ENCODE peak calls at places on chromosomes 1 and 21, in five cellular contexts. W is H9, Q is heart left ventricle, D is PC-3, O is IMR-90. U is an unnamed sample.

GRCh38 chr1:224057461-224058199 is 56.3 kb upstream of the FBXO28 start:
- DNase-seq in W (no peak), Q (no peak), D (peak; percentile 62), O (no peak), U (no peak)

GRCh38 chr1:184866582-184866981 is 107.7 kb downstream of the NIBAN1 start:
- DNase-seq in W (no peak), Q (no peak), D (no peak), O (no peak), U (no peak)

GRCh38 chr1:214566158-214567104 is 15.0 kb upstream of the PTPN14 start:
- DNase-seq in W (no peak), Q (no peak), D (peak; percentile 96), O (peak; percentile 94), U (no peak)

GRCh38 chr1:155834296-155834926 is 22.6 kb downstream of the GON4L start:
- DNase-seq in W (peak; percentile 36), Q (no peak), D (no peak), O (peak; percentile 70), U (no peak)

GRCh38 chr1:18299441-18300338 is 181.0 kb upstream of the KLHDC7A start:
- DNase-seq in W (peak; percentile 74), Q (peak; percentile 9), D (peak; percentile 28), O (no peak), U (no peak)

GRCh38 chr1:176799327-176799726 is 336.4 kb downstream of the PAPPA2 start:
- DNase-seq in W (no peak), Q (no peak), D (no peak), O (no peak), U (no peak)

GRCh38 chr1:52002038-52002917 is 11.8 kb upstream of the RAB3B start:
- DNase-seq in W (peak; percentile 72), Q (no peak), D (peak; percentile 98), O (peak; percentile 95), U (no peak)

GRCh38 chr1:80882552-80882951 is 918.2 kb upstream of the ADGRL2 start:
- DNase-seq in W (no peak), Q (no peak), D (peak; percentile 74), O (peak; percentile 65), U (no peak)

GRCh38 chr1:160237558-160237957 is 24.8 kb downstream of the DCAF8 start:
- DNase-seq in W (no peak), Q (no peak), D (no peak), O (no peak), U (no peak)

GRCh38 chr1:160236806-160237205 is 25.5 kb downstream of the DCAF8 start:
- DNase-seq in W (no peak), Q (no peak), D (no peak), O (no peak), U (no peak)

GRCh38 chr1:160238408-160238807 is 23.9 kb downstream of the DCAF8 start:
- DNase-seq in W (no peak), Q (no peak), D (no peak), O (no peak), U (no peak)

GRCh38 chr1:160243767-160244166 is 18.6 kb downstream of the DCAF8 start:
- DNase-seq in W (no peak), Q (no peak), D (no peak), O (no peak), U (no peak)

DNA sequence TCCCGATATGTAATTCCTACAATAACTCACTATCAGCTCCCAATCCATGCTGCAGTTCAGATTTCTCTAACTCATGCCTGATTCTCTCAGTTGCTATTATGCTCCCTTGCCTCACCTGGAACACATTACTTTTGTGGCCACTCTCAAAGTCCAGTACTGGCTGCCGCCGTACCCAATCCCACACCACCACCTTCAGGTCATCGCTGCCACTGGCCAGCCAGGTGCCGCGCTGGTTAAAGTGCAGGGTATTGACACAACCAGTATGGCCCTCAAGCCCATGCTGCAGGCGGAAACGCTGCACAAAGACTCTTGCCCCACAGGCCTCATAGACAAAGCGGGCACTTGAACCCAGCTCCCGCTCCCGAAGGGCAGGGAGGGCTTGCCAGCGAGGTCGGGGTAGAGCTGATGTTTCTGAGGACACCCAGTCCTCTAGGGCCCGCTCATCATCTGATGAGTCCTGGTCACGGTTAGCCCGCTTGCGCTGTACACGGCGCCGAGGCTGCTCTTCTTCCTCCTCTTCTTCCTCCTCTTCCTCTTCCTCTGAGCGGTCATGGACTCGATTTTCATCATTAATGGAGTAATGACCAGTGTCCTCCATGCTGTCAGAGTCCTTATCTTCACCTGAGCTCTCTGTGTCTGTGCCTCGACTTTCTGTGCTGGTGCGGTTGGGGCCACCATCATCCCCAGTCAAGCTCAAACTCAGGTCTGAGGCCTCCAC is 22.6 kb downstream of the DCAF8 start:
- DNase-seq in W (no peak), Q (no peak), D (no peak), O (no peak), U (no peak)
- TF ChIP-seq CTCF in W (no peak), Q (no peak), D (no peak), O (no peak), U (no peak)

DNA sequence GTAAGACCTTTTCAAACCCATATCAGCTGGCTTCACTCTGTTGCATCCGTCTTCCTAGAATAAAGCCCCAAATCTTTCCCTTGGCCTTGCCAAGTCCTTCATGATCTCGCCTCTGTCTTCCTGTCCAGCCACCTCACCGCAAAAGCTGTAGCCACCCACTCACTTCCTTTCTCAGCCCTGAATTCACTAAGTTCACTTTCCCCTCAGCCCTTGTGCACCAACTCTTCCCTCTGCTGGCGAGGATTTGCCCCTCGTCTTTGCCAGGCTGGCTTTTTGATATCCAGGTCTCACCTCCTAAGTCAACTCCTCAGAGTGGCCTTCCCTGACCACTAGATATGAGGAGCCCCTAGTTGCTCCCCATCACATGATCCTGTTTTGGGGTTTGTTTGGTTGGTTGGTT is 3.9 kb upstream of the COL16A1 start:
- DNase-seq in W (no peak), Q (no peak), D (peak; percentile 35), O (peak; percentile 80), U (no peak)
- H3K27me3 ChIP-seq in W (no peaks in the 10 kb centered on the region), Q (no peaks in the 10 kb centered on the region), D (no peaks in the 10 kb centered on the region), O (no peaks in the 10 kb centered on the region), U (no peaks in the 10 kb centered on the region)

DNA sequence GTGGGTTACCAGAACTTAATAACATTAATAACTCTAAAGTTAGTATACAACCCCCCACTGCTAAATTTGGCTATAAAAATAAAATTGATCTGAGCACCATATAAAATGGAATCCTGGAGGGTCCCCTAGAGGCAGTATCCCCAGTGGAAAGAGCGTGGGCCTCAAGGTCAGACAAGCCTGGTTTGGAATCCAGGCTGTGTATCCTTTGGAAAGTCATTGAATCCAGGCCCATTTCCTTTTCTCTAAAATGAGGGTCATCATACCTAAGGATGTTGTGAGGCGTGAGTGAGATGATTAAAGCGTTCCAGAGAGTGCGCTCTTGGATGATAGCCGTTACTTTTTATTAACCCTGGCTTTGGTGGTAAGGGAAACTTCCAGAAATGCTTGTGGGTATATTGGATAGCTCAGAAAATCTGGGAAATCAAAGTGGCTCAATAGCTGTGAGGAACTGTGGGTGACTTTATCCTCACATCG is 671 bp upstream of the ZNF436 start:
- DNase-seq in W (no peak), Q (no peak), D (no peak), O (no peak), U (no peak)
- TF ChIP-seq CTCF in W (no peak), Q (no peak), D (no peak), O (no peak), U (no peak)

DNA sequence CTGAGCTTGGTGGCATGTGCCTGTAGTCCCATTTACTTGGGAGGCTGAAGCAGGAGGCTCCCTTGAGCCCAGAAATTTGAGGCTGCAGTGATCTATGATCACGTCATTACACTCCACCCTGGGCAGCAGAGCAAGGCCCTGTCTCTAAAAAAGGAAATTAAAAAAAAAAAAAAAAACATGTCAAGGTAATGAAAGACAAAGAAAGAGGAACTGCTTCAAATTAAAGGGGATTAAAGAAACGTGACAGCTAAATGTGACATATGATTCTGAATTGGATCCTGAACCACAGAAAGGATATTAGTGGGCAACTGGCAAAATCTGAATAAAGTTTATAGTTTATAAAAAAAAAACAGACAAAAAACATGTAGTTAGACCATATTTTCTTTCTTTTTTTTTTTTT is 3.8 kb upstream of the C2CD4D start:
- DNase-seq in W (no peak), Q (no peak), D (no peak), O (no peak), U (no peak)
- H3K27me3 ChIP-seq in W (peaks cover 2% of the 10 kb centered on the region), Q (peaks cover 12% of the 10 kb centered on the region), D (no peaks in the 10 kb centered on the region), O (peaks cover 32% of the 10 kb centered on the region), U (no peaks in the 10 kb centered on the region)

GRCh38 chr1:9576903-9577302 is 11.8 kb upstream of the TMEM201 start:
- DNase-seq in W (no peak), Q (no peak), D (peak; percentile 18), O (no peak), U (no peak)
- TF ChIP-seq CTCF in W (peak; percentile 41), Q (no peak), D (peak; percentile 40), O (no peak), U (no peak)

DNA sequence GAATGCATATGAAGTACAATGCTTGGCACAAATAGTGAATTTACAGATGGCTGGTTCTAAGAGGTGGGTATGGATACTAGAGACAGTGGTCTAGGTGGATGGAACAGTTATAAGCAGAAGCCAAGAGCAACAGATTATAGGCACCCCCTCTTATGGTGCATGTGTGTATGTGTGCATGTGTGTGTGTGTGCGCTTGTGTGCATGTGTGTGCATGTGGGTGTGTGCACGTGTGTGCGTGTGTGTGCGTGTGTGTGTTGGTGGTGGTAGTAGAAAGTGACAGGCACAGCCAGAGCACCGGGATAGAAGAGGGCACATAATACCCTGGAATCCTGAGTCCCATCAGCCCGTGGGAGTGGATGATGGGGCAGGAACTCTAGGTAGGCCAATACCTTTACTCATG is 1.3 kb downstream of the NCMAP start:
- DNase-seq in W (no peak), Q (no peak), D (no peak), O (no peak), U (no peak)
- H3K27me3 ChIP-seq in W (no peaks in the 10 kb centered on the region), Q (no peaks in the 10 kb centered on the region), D (no peaks in the 10 kb centered on the region), O (peaks cover 47% of the 10 kb centered on the region), U (no peaks in the 10 kb centered on the region)

GRCh38 chr21:28738882-28739281 is 253.8 kb downstream of the LTN1 start:
- DNase-seq in W (no peak), Q (no peak), D (no peak), O (no peak), U (no peak)

GRCh38 chr21:28743723-28744122 is 249.0 kb downstream of the LTN1 start:
- DNase-seq in W (no peak), Q (no peak), D (no peak), O (no peak), U (no peak)

GRCh38 chr21:28745131-28746055 is 247.3 kb downstream of the LTN1 start:
- DNase-seq in W (peak; percentile 74), Q (peak; percentile 70), D (peak; percentile 92), O (peak; percentile 94), U (peak; percentile 74)

GRCh38 chr21:28746166-28746565 is 246.5 kb downstream of the LTN1 start:
- DNase-seq in W (no peak), Q (no peak), D (peak; percentile 52), O (peak; percentile 16), U (no peak)

DNA sequence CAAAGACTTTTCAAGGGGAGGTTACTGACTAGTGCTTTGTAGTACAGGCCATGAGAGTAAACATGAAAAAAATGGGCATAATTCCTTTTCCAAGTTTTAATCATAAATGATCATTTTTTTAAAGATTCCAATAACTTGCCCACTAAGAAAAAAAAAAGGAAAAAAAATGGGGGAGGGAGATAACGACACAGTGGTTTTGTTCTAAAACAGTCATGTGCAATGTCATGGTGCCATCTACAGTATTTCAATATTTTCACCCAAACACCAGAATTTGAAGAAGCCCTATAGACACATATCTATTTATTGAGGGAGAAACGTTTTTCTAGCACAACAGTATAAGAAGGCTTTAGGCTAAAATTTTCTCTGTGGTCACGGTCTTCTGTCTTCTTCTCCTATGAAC is 250.2 kb downstream of the LTN1 start:
- DNase-seq in W (no peak), Q (no peak), D (peak; percentile 75), O (peak; percentile 76), U (no peak)
- TF ChIP-seq CTCF in W (peak; percentile 32), Q (peak; percentile 49), D (peak; percentile 85), O (peak; percentile 75), U (no peak)